ENCODE peak calls at places on chromosomes 3 and 15, in ten cellular contexts. One of them, this sample, is unnamed.

GRCh38 chr3:10703875-10704274 is 112.2 kb upstream of the SLC6A11 start:
- DNase-seq in K562: no peak
- DNase-seq in stomach: no peak
- DNase-seq in GM23338: peak; percentile 84
- DNase-seq in HCT116: peak; percentile 38
- DNase-seq in HL-60: peak; percentile 10
- DNase-seq in spleen: no peak
- DNase-seq in Panc1: no peak
- DNase-seq in SK-N-SH: peak; percentile 46
- DNase-seq in sigmoid colon: no peak
- DNase-seq in this sample: no peak

GRCh38 chr15:51080286-51080685 is 14.4 kb downstream of the TNFAIP8L3 start:
- DNase-seq in K562: no peak
- DNase-seq in stomach: no peak
- DNase-seq in GM23338: no peak
- DNase-seq in HCT116: no peak
- DNase-seq in HL-60: no peak
- DNase-seq in spleen: no peak
- DNase-seq in Panc1: no peak
- DNase-seq in SK-N-SH: no peak
- DNase-seq in sigmoid colon: no peak
- DNase-seq in this sample: no peak

GRCh38 chr15:90585863-90586262 is 56.1 kb downstream of the CRTC3 start:
- DNase-seq in K562: no peak
- DNase-seq in stomach: no peak
- DNase-seq in GM23338: no peak
- DNase-seq in HCT116: no peak
- DNase-seq in HL-60: no peak
- DNase-seq in spleen: no peak
- DNase-seq in Panc1: no peak
- DNase-seq in SK-N-SH: no peak
- DNase-seq in sigmoid colon: no peak
- DNase-seq in this sample: no peak

GRCh38 chr3:40985195-40985594 is 214.1 kb upstream of the CTNNB1 start:
- DNase-seq in K562: no peak
- DNase-seq in stomach: no peak
- DNase-seq in GM23338: no peak
- DNase-seq in HCT116: no peak
- DNase-seq in HL-60: no peak
- DNase-seq in spleen: no peak
- DNase-seq in Panc1: no peak
- DNase-seq in SK-N-SH: peak; percentile 55
- DNase-seq in sigmoid colon: no peak
- DNase-seq in this sample: no peak

GRCh38 chr3:76138921-76139320 is 353.6 kb upstream of the ZNF717 start:
- DNase-seq in K562: no peak
- DNase-seq in stomach: no peak
- DNase-seq in GM23338: no peak
- DNase-seq in HCT116: no peak
- DNase-seq in HL-60: no peak
- DNase-seq in spleen: no peak
- DNase-seq in Panc1: no peak
- DNase-seq in SK-N-SH: peak; percentile 23
- DNase-seq in sigmoid colon: no peak
- DNase-seq in this sample: no peak

GRCh38 chr15:78177447-78177873 is 28.3 kb downstream of the IDH3A start:
- DNase-seq in K562: peak; percentile 70
- DNase-seq in stomach: peak; percentile 42
- DNase-seq in GM23338: peak; percentile 89
- DNase-seq in HCT116: peak; percentile 13
- DNase-seq in HL-60: peak; percentile 19
- DNase-seq in spleen: peak; percentile 78
- DNase-seq in Panc1: peak; percentile 25
- DNase-seq in SK-N-SH: peak; percentile 78
- DNase-seq in sigmoid colon: no peak
- DNase-seq in this sample: peak; percentile 28

GRCh38 chr3:126367316-126367805 is 10.2 kb upstream of the KLF15 start:
- DNase-seq in K562: no peak
- DNase-seq in stomach: no peak
- DNase-seq in GM23338: no peak
- DNase-seq in HCT116: no peak
- DNase-seq in HL-60: no peak
- DNase-seq in spleen: peak; percentile 56
- DNase-seq in Panc1: no peak
- DNase-seq in SK-N-SH: no peak
- DNase-seq in sigmoid colon: peak; percentile 18
- DNase-seq in this sample: no peak

GRCh38 chr3:70120360-70120966 is 120.9 kb downstream of the SAMMSON start:
- DNase-seq in K562: peak; percentile 64
- DNase-seq in stomach: peak; percentile 70
- DNase-seq in GM23338: peak; percentile 91
- DNase-seq in HCT116: peak; percentile 27
- DNase-seq in HL-60: peak; percentile 81
- DNase-seq in spleen: peak; percentile 77
- DNase-seq in Panc1: peak; percentile 64
- DNase-seq in SK-N-SH: peak; percentile 29
- DNase-seq in sigmoid colon: peak; percentile 76
- DNase-seq in this sample: peak; percentile 31

GRCh38 chr3:155232605-155233004 is 60.9 kb downstream of the STRIT1 start:
- DNase-seq in K562: no peak
- DNase-seq in stomach: peak; percentile 63
- DNase-seq in GM23338: peak; percentile 3
- DNase-seq in HCT116: peak; percentile 54
- DNase-seq in HL-60: no peak
- DNase-seq in spleen: no peak
- DNase-seq in Panc1: no peak
- DNase-seq in SK-N-SH: peak; percentile 1
- DNase-seq in sigmoid colon: peak; percentile 86
- DNase-seq in this sample: peak; percentile 84

GRCh38 chr15:73931441-73931840 is 5.2 kb downstream of the LOXL1 start:
- DNase-seq in K562: no peak
- DNase-seq in stomach: no peak
- DNase-seq in GM23338: no peak
- DNase-seq in HCT116: no peak
- DNase-seq in HL-60: no peak
- DNase-seq in spleen: peak; percentile 63
- DNase-seq in Panc1: no peak
- DNase-seq in SK-N-SH: no peak
- DNase-seq in sigmoid colon: no peak
- DNase-seq in this sample: no peak

GRCh38 chr3:184757010-184757651 is 45.3 kb upstream of the MAGEF1 start:
- DNase-seq in K562: no peak
- DNase-seq in stomach: peak; percentile 58
- DNase-seq in GM23338: peak; percentile 46
- DNase-seq in HCT116: no peak
- DNase-seq in HL-60: no peak
- DNase-seq in spleen: peak; percentile 76
- DNase-seq in Panc1: no peak
- DNase-seq in SK-N-SH: no peak
- DNase-seq in sigmoid colon: peak; percentile 91
- DNase-seq in this sample: no peak

GRCh38 chr3:154115332-154115731 is 5.9 kb upstream of the ARHGEF26 start:
- DNase-seq in K562: no peak
- DNase-seq in stomach: no peak
- DNase-seq in GM23338: no peak
- DNase-seq in HCT116: no peak
- DNase-seq in HL-60: no peak
- DNase-seq in spleen: no peak
- DNase-seq in Panc1: no peak
- DNase-seq in SK-N-SH: no peak
- DNase-seq in sigmoid colon: no peak
- DNase-seq in this sample: no peak

GRCh38 chr3:154111365-154111764 is 9.8 kb upstream of the ARHGEF26 start:
- DNase-seq in K562: no peak
- DNase-seq in stomach: no peak
- DNase-seq in GM23338: no peak
- DNase-seq in HCT116: no peak
- DNase-seq in HL-60: no peak
- DNase-seq in spleen: no peak
- DNase-seq in Panc1: no peak
- DNase-seq in SK-N-SH: no peak
- DNase-seq in sigmoid colon: no peak
- DNase-seq in this sample: no peak

GRCh38 chr3:154113609-154114008 is 7.6 kb upstream of the ARHGEF26 start:
- DNase-seq in K562: no peak
- DNase-seq in stomach: no peak
- DNase-seq in GM23338: no peak
- DNase-seq in HCT116: no peak
- DNase-seq in HL-60: no peak
- DNase-seq in spleen: no peak
- DNase-seq in Panc1: no peak
- DNase-seq in SK-N-SH: no peak
- DNase-seq in sigmoid colon: no peak
- DNase-seq in this sample: no peak

GRCh38 chr3:154112146-154112545 is 9.0 kb upstream of the ARHGEF26 start:
- DNase-seq in K562: no peak
- DNase-seq in stomach: no peak
- DNase-seq in GM23338: no peak
- DNase-seq in HCT116: no peak
- DNase-seq in HL-60: no peak
- DNase-seq in spleen: no peak
- DNase-seq in Panc1: no peak
- DNase-seq in SK-N-SH: no peak
- DNase-seq in sigmoid colon: no peak
- DNase-seq in this sample: no peak
- H3K27ac ChIP-seq in K562: no peak overlapping the region
- H3K27ac ChIP-seq in stomach: no peak overlapping the region
- H3K27ac ChIP-seq in GM23338: no peak overlapping the region
- H3K27ac ChIP-seq in HCT116: no peak overlapping the region
- H3K27ac ChIP-seq in HL-60: no peak overlapping the region
- H3K27ac ChIP-seq in spleen: no peak overlapping the region
- H3K27ac ChIP-seq in Panc1: no peak overlapping the region
- H3K27ac ChIP-seq in SK-N-SH: no peak overlapping the region
- H3K27ac ChIP-seq in sigmoid colon: no peak overlapping the region
- H3K27ac ChIP-seq in this sample: no peak overlapping the region

DNA sequence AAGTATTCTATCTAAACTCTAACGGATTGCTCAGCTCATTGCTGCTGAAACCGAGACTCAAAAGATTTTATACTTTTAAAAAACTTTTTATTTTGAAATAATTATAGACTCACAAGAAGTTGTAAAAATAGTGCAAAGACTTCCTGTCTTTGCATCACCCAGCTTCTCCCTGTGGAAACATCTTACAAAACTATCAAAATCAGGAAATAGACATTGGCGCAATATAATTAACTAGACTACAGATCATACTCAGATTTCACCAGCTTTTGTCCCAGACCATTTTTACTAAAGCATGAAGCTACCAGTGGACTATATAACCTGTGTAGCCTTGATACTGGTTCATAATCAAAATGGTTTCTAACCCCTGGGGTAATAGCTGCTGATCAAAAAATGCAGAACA is 466.2 kb downstream of the PDCD6IP start:
- DNase-seq in K562: no peak
- DNase-seq in stomach: no peak
- DNase-seq in GM23338: no peak
- DNase-seq in HCT116: no peak
- DNase-seq in HL-60: no peak
- DNase-seq in spleen: no peak
- DNase-seq in Panc1: no peak
- DNase-seq in SK-N-SH: no peak
- DNase-seq in sigmoid colon: no peak
- DNase-seq in this sample: no peak
- TF ChIP-seq POLR2AphosphoS5 in K562: no peak
- TF ChIP-seq POLR2AphosphoS5 in stomach: no peak
- TF ChIP-seq POLR2AphosphoS5 in GM23338: no peak
- TF ChIP-seq POLR2AphosphoS5 in HCT116: no peak
- TF ChIP-seq POLR2AphosphoS5 in HL-60: no peak
- TF ChIP-seq POLR2AphosphoS5 in spleen: no peak
- TF ChIP-seq POLR2AphosphoS5 in Panc1: no peak
- TF ChIP-seq POLR2AphosphoS5 in SK-N-SH: no peak
- TF ChIP-seq POLR2AphosphoS5 in sigmoid colon: no peak
- TF ChIP-seq POLR2AphosphoS5 in this sample: no peak

GRCh38 chr15:66925721-66926120 is 139.7 kb upstream of the SMAD3 start:
- DNase-seq in K562: no peak
- DNase-seq in stomach: no peak
- DNase-seq in GM23338: no peak
- DNase-seq in HCT116: no peak
- DNase-seq in HL-60: no peak
- DNase-seq in spleen: no peak
- DNase-seq in Panc1: no peak
- DNase-seq in SK-N-SH: no peak
- DNase-seq in sigmoid colon: peak; percentile 22
- DNase-seq in this sample: no peak
- H3K4me3 ChIP-seq in K562: no peak overlapping the region
- H3K4me3 ChIP-seq in stomach: no peak overlapping the region
- H3K4me3 ChIP-seq in GM23338: no peak overlapping the region
- H3K4me3 ChIP-seq in HCT116: no peak overlapping the region
- H3K4me3 ChIP-seq in HL-60: no peak overlapping the region
- H3K4me3 ChIP-seq in spleen: no peak overlapping the region
- H3K4me3 ChIP-seq in Panc1: no peak overlapping the region
- H3K4me3 ChIP-seq in SK-N-SH: no peak overlapping the region
- H3K4me3 ChIP-seq in sigmoid colon: no peak overlapping the region
- H3K4me3 ChIP-seq in this sample: no peak overlapping the region

GRCh38 chr3:115660646-115661442 is 37.5 kb downstream of the GAP43 start:
- DNase-seq in K562: no peak
- DNase-seq in stomach: no peak
- DNase-seq in GM23338: no peak
- DNase-seq in HCT116: no peak
- DNase-seq in HL-60: no peak
- DNase-seq in spleen: no peak
- DNase-seq in Panc1: no peak
- DNase-seq in SK-N-SH: no peak
- DNase-seq in sigmoid colon: no peak
- DNase-seq in this sample: no peak

GRCh38 chr3:115658337-115659181 is 35.2 kb downstream of the GAP43 start:
- DNase-seq in K562: peak; percentile 81
- DNase-seq in stomach: peak; percentile 56
- DNase-seq in GM23338: peak; percentile 95
- DNase-seq in HCT116: peak; percentile 4
- DNase-seq in HL-60: peak; percentile 30
- DNase-seq in spleen: peak; percentile 90
- DNase-seq in Panc1: no peak
- DNase-seq in SK-N-SH: peak; percentile 89
- DNase-seq in sigmoid colon: peak; percentile 90
- DNase-seq in this sample: peak; percentile 45

GRCh38 chr3:115659861-115660260 is 36.6 kb downstream of the GAP43 start:
- DNase-seq in K562: no peak
- DNase-seq in stomach: no peak
- DNase-seq in GM23338: no peak
- DNase-seq in HCT116: no peak
- DNase-seq in HL-60: no peak
- DNase-seq in spleen: no peak
- DNase-seq in Panc1: no peak
- DNase-seq in SK-N-SH: no peak
- DNase-seq in sigmoid colon: no peak
- DNase-seq in this sample: no peak

GRCh38 chr3:115658032-115658336 is 34.7 kb downstream of the GAP43 start:
- DNase-seq in K562: no peak
- DNase-seq in stomach: no peak
- DNase-seq in GM23338: no peak
- DNase-seq in HCT116: no peak
- DNase-seq in HL-60: no peak
- DNase-seq in spleen: no peak
- DNase-seq in Panc1: no peak
- DNase-seq in SK-N-SH: no peak
- DNase-seq in sigmoid colon: no peak
- DNase-seq in this sample: no peak

DNA sequence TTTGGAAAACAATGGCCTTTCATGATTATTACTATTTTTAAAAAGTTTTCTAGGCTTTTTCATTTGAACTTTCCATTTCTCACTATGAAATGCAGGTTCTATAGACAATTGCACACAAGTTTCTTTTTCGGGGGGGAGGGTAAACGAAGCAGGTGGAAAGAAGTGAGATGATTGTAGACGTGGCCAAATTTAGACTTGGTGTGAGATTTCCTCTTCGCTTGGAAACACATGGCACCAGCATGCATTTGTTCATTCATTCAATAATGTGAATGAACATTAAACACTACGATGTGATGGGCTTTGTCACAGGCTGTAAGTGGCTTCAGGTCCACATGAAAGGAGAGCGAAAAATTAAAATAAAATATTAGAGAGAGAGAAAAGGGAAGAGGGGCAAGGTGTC is 35.9 kb downstream of the GAP43 start:
- DNase-seq in K562: no peak
- DNase-seq in stomach: no peak
- DNase-seq in GM23338: no peak
- DNase-seq in HCT116: no peak
- DNase-seq in HL-60: no peak
- DNase-seq in spleen: no peak
- DNase-seq in Panc1: no peak
- DNase-seq in SK-N-SH: no peak
- DNase-seq in sigmoid colon: no peak
- DNase-seq in this sample: no peak
- H3K27ac ChIP-seq in K562: peak overlapping the region; percentile 90
- H3K27ac ChIP-seq in stomach: peak overlapping the region; percentile 94
- H3K27ac ChIP-seq in GM23338: peak overlapping the region; percentile 99
- H3K27ac ChIP-seq in HCT116: no peak overlapping the region
- H3K27ac ChIP-seq in HL-60: no peak overlapping the region
- H3K27ac ChIP-seq in spleen: peak overlapping the region; percentile 82
- H3K27ac ChIP-seq in Panc1: no peak overlapping the region
- H3K27ac ChIP-seq in SK-N-SH: no peak overlapping the region
- H3K27ac ChIP-seq in sigmoid colon: peak overlapping the region; percentile 96
- H3K27ac ChIP-seq in this sample: peak overlapping the region; percentile 86

This sample was measured in prostate gland.